ENCODE peak calls at places on chromosomes 1 and 21, in seven cellular contexts. G is IMR-90, J is neuronal stem cell, V is H9, B is trophoblast cell, Q is H1, A is mesendoderm. P is an unnamed sample.

GRCh38 chr1:101996830-101997485 is at the start of gene OLFM3:
- DNase-seq in G (no peak), J (peak; percentile 79), V (peak; percentile 87), B (peak; percentile 8), Q (peak; percentile 43), A (peak; percentile 86), P (peak; percentile 48)

GRCh38 chr1:245764040-245764439 is 609.3 kb downstream of the KIF26B start:
- DNase-seq in G (no peak), J (no peak), V (no peak), B (no peak), Q (no peak), A (peak; percentile 11), P (no peak)

GRCh38 chr1:245229051-245229450 is 74.3 kb downstream of the KIF26B start:
- DNase-seq in G (no peak), J (no peak), V (no peak), B (no peak), Q (no peak), A (no peak), P (no peak)

GRCh38 chr1:25672763-25673409 is 56.3 kb downstream of the MAN1C1 start:
- DNase-seq in G (peak; percentile 49), J (no peak), V (no peak), B (peak; percentile 67), Q (no peak), A (peak; percentile 31), P (no peak)

GRCh38 chr1:200036616-200037270 is 9.2 kb downstream of the NR5A2 start:
- DNase-seq in G (no peak), J (no peak), V (no peak), B (no peak), Q (no peak), A (peak; percentile 28), P (no peak)

GRCh38 chr1:154474802-154475201 is 27.2 kb upstream of the TDRD10 start:
- DNase-seq in G (peak; percentile 80), J (no peak), V (no peak), B (no peak), Q (no peak), A (no peak), P (peak; percentile 81)

GRCh38 chr1:22447581-22448215 is 4.0 kb upstream of the ZBTB40 start:
- DNase-seq in G (peak; percentile 78), J (no peak), V (no peak), B (peak; percentile 98), Q (no peak), A (peak; percentile 50), P (peak; percentile 81)

GRCh38 chr1:86741947-86742572 is 37.7 kb downstream of the SH3GLB1 start:
- DNase-seq in G (peak; percentile 39), J (peak; percentile 11), V (no peak), B (peak; percentile 24), Q (no peak), A (peak; percentile 28), P (peak; percentile 51)

GRCh38 chr1:2637472-2637871 is 4.7 kb upstream of the MMEL1 start:
- DNase-seq in G (no peak), J (no peak), V (no peak), B (no peak), Q (no peak), A (no peak), P (no peak)

GRCh38 chr1:156513189-156513588 is 12.6 kb upstream of the MEF2D start:
- DNase-seq in G (peak; percentile 53), J (no peak), V (no peak), B (no peak), Q (no peak), A (no peak), P (no peak)

DNA sequence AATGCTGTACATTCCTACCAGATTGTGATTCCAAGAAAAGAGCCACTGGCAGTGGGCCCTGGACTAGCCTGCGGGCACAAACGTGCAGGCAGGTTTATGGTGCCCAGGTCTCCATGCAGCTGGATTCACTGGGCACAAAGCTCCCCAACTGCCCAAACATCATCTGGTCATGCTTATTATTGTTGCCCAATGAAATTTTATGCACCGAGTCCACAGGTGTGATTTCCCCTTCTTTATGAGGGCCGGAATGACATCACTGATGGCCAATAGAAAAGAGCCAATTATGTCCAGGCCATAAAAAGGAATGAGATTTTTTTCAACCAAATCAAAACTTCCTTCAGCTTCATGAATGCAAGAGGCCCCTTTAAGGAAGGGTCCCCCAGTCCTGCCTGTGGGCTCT is 66.2 kb downstream of the ERI3 start:
- DNase-seq in G (no peak), J (no peak), V (no peak), B (no peak), Q (no peak), A (no peak), P (no peak)
- H3K23ac ChIP-seq in G (no peak overlapping the region), J (no peak overlapping the region), V (no peak overlapping the region), B (no peak overlapping the region), Q (no peak overlapping the region), A (no peak overlapping the region), P (no peak overlapping the region)

DNA sequence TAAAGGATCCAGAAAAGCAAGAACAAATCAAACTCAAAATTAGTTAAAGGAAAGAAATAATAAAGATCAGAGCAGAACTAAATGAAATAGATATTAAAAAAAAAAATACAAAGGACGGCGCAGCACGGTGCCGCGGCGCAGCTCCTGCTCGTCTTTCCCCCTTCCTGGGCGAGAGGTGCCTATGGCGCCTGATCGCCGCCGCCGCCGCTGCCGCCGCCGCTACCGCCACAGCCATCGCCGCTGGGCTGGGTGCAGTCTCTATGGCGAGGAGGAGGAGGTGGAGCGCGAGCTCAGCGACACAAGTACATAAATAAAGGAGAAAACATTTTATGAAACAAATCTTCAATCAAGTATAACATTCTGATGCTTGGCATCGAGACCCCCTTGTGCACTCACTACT is 77.6 kb upstream of the VANGL1 start:
- DNase-seq in G (no peak), J (no peak), V (peak; percentile 38), B (peak; percentile 8), Q (no peak), A (peak; percentile 30), P (no peak)
- H3K23ac ChIP-seq in G (no peak overlapping the region), J (no peak overlapping the region), V (no peak overlapping the region), B (no peak overlapping the region), Q (no peak overlapping the region), A (no peak overlapping the region), P (no peak overlapping the region)

DNA sequence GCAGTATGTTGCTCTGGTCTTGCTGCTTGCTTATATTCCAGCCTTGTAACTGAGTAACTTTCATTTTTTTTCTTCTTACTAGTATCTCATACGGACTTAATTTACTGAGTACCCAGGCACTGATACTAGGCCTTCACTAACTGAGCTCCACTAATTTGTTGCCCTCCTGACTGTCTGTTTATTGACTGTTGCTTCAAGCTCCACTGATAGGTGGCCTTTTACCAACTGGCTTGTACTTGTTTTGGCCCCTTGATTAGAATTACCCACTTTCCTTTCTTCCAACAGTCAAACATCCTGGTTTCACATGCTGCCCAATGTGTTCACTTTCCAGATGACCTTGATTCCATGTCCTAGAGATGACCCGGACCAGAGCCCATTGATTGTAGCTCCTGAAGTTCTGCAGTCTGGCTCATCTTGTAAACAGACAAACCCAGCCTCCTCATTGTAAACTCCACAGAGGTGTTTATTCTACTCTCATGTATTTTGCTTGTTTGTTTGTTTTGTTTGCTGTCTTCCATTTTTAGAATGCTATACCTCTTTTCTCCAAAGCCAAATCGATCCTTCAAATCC is 27.7 kb downstream of the RGS1 start:
- DNase-seq in G (no peak), J (no peak), V (no peak), B (no peak), Q (no peak), A (no peak), P (no peak)
- H3K23ac ChIP-seq in G (no peak overlapping the region), J (no peak overlapping the region), V (no peak overlapping the region), B (no peak overlapping the region), Q (no peak overlapping the region), A (no peak overlapping the region), P (no peak overlapping the region)

GRCh38 chr21:42489006-42489563 is 6.9 kb downstream of the RSPH1 start:
- DNase-seq in G (no peak), J (no peak), V (no peak), B (no peak), Q (no peak), A (no peak), P (no peak)
- H3K23ac ChIP-seq in G (no peak overlapping the region), J (peak overlapping the region; percentile 20), V (no peak overlapping the region), B (no peak overlapping the region), Q (no peak overlapping the region), A (no peak overlapping the region), P (no peak overlapping the region)

GRCh38 chr1:167737169-167737568 is 15.4 kb downstream of the MPZL1 start:
- DNase-seq in G (no peak), J (no peak), V (no peak), B (no peak), Q (no peak), A (no peak), P (no peak)

GRCh38 chr1:167734227-167734626 is 12.4 kb downstream of the MPZL1 start:
- DNase-seq in G (no peak), J (no peak), V (no peak), B (no peak), Q (no peak), A (no peak), P (no peak)

GRCh38 chr1:167738158-167738557 is 16.4 kb downstream of the MPZL1 start:
- DNase-seq in G (peak; percentile 35), J (no peak), V (no peak), B (no peak), Q (no peak), A (no peak), P (no peak)

GRCh38 chr1:167739752-167740151 is 18.0 kb downstream of the MPZL1 start:
- DNase-seq in G (no peak), J (no peak), V (no peak), B (no peak), Q (no peak), A (no peak), P (no peak)

DNA sequence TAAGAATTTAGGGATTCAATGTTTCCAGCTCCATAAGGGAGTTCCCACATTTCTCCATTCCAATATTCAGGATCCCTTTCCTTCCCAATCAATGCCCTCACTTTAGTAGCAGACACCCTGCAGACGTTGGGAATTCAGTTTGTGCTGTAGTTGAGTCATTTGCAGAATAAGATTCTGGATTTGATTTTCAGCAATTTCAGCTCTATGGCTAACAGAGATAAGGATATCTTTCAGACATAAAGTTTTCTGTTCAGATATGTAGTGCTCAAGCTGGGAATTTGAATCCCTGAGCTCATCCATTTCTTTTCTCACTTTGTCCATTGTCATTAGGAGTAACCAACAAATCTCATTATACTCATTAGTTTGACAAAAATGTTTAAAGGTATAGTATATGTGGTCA is 13.1 kb downstream of the MPZL1 start:
- DNase-seq in G (no peak), J (no peak), V (no peak), B (no peak), Q (no peak), A (no peak), P (no peak)
- H3K23ac ChIP-seq in G (no peak overlapping the region), J (no peak overlapping the region), V (no peak overlapping the region), B (no peak overlapping the region), Q (no peak overlapping the region), A (no peak overlapping the region), P (no peak overlapping the region)

P was measured in mesenchymal stem cell.